ENCODE peak calls at places on chromosomes 3 and 15, in four cellular contexts. One of them, this sample, is unnamed.
A peak's percentile ranks its signal among the peaks of the same experiment; 100 is the strongest.

GRCh38 chr3:23183731-23184130 is 19.4 kb upstream of the UBE2E2 start:
- DNase-seq in H9: peak; percentile 74
- DNase-seq in neuronal stem cell: peak; percentile 46
- DNase-seq in H1: peak; percentile 54
- DNase-seq in this sample: peak; percentile 60

GRCh38 chr3:117734431-117734830 is 1024.9 kb downstream of the TUSC7 start:
- DNase-seq in H1: no peak
- DNase-seq in H9: no peak
- DNase-seq in neuronal stem cell: no peak
- DNase-seq in this sample: peak; percentile 79

GRCh38 chr15:44719293-44719999 is 8.1 kb downstream of the B2M start:
- DNase-seq in H1: no peak
- DNase-seq in neuronal stem cell: no peak
- DNase-seq in H9: no peak
- DNase-seq in this sample: peak; percentile 69

GRCh38 chr15:96330064-96330449 is 443 bp upstream of the NR2F2 start:
- DNase-seq in H1: peak; percentile 81
- DNase-seq in H9: peak; percentile 71
- DNase-seq in neuronal stem cell: no peak
- DNase-seq in this sample: peak; percentile 89

GRCh38 chr3:185779461-185779860 is 45.4 kb downstream of the IGF2BP2 start:
- DNase-seq in H9: no peak
- DNase-seq in neuronal stem cell: no peak
- DNase-seq in H1: no peak
- DNase-seq in this sample: no peak

GRCh38 chr3:168025076-168025475 is 70.6 kb downstream of the GOLIM4 start:
- DNase-seq in H1: no peak
- DNase-seq in H9: no peak
- DNase-seq in neuronal stem cell: no peak
- DNase-seq in this sample: peak; percentile 52

GRCh38 chr15:98493966-98494511 is 154.3 kb upstream of the IGF1R start:
- DNase-seq in H9: no peak
- DNase-seq in neuronal stem cell: no peak
- DNase-seq in H1: no peak
- DNase-seq in this sample: no peak

GRCh38 chr15:74179983-74180688 is 6.6 kb downstream of the ISLR start:
- DNase-seq in H9: no peak
- DNase-seq in neuronal stem cell: no peak
- DNase-seq in H1: no peak
- DNase-seq in this sample: peak; percentile 37

GRCh38 chr3:134232146-134232545 is 18.5 kb downstream of the RYK start:
- DNase-seq in H1: no peak
- DNase-seq in H9: no peak
- DNase-seq in neuronal stem cell: no peak
- DNase-seq in this sample: peak; percentile 55

GRCh38 chr15:79028411-79028964 is 62.1 kb downstream of the RASGRF1 start:
- DNase-seq in neuronal stem cell: peak; percentile 62
- DNase-seq in H1: peak; percentile 90
- DNase-seq in H9: peak; percentile 67
- DNase-seq in this sample: peak; percentile 20

GRCh38 chr3:184559336-184559735 is 2.2 kb upstream of the EPHB3 start:
- DNase-seq in H1: no peak
- DNase-seq in neuronal stem cell: no peak
- DNase-seq in H9: no peak
- DNase-seq in this sample: no peak

GRCh38 chr3:8506611-8507061 is 5.0 kb downstream of the LMCD1 start:
- DNase-seq in H1: no peak
- DNase-seq in H9: no peak
- DNase-seq in neuronal stem cell: no peak
- DNase-seq in this sample: peak; percentile 81

GRCh38 chr3:127799476-127800222 is 22.7 kb downstream of the MGLL start:
- DNase-seq in H9: no peak
- DNase-seq in H1: no peak
- DNase-seq in neuronal stem cell: no peak
- DNase-seq in this sample: peak; percentile 97

GRCh38 chr3:127801914-127802313 is 20.4 kb downstream of the MGLL start:
- DNase-seq in H1: no peak
- DNase-seq in neuronal stem cell: no peak
- DNase-seq in H9: no peak
- DNase-seq in this sample: no peak

GRCh38 chr3:127798716-127799115 is 23.6 kb downstream of the MGLL start:
- DNase-seq in neuronal stem cell: no peak
- DNase-seq in H1: no peak
- DNase-seq in H9: no peak
- DNase-seq in this sample: no peak

GRCh38 chr3:127802620-127803019 is 19.7 kb downstream of the MGLL start:
- DNase-seq in H1: no peak
- DNase-seq in H9: no peak
- DNase-seq in neuronal stem cell: no peak
- DNase-seq in this sample: no peak

GRCh38 chr3:127800508-127800907 is 21.8 kb downstream of the MGLL start:
- DNase-seq in H1: no peak
- DNase-seq in H9: no peak
- DNase-seq in neuronal stem cell: no peak
- DNase-seq in this sample: peak; percentile 47
- H3K4me2 ChIP-seq in H1: no peak overlapping the region
- H3K4me2 ChIP-seq in H9: no peak overlapping the region
- H3K4me2 ChIP-seq in neuronal stem cell: no peak overlapping the region
- H3K4me2 ChIP-seq in this sample: no peak overlapping the region

DNA sequence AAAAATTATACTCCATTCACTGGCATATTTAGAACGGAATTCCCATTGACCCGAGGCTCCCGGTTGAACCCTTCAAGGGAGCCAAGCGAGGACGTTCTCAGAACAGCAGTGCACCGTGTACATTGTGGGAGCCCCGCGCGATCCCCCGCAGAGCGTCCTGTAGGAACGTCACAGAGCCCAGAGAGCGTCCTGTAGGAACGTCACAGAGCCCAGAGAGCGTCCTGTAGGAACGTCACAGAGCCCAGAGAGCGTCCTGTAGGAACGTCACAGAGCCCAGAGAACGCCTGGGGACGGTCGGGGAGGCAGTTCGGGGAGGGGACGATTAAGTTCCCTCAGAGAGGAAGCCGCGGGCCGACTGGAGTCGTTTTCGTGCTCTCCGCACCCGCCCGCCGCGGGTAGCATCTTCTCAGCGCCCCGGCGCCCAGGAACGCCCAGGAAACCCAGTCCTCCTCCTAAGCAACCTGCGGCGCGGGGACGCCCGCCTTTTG is 506 bp upstream of the ATP1B3 start:
- DNase-seq in H9: peak; percentile 60
- DNase-seq in neuronal stem cell: peak; percentile 75
- DNase-seq in H1: peak; percentile 79
- DNase-seq in this sample: peak; percentile 71
- H3K4ac ChIP-seq in H9: no peak overlapping the region
- H3K4ac ChIP-seq in neuronal stem cell: no peak overlapping the region
- H3K4ac ChIP-seq in H1: no peak overlapping the region
- H3K4ac ChIP-seq in this sample: peak overlapping the region; percentile 59

GRCh38 chr3:160945346-160945745 is 159.8 kb downstream of the B3GALNT1 start:
- DNase-seq in H9: no peak
- DNase-seq in H1: no peak
- DNase-seq in neuronal stem cell: no peak
- DNase-seq in this sample: no peak

GRCh38 chr3:160941885-160942494 is 163.2 kb downstream of the B3GALNT1 start:
- DNase-seq in neuronal stem cell: peak; percentile 41
- DNase-seq in H1: peak; percentile 83
- DNase-seq in H9: peak; percentile 41
- DNase-seq in this sample: peak; percentile 61
- H3K4me2 ChIP-seq in neuronal stem cell: no peak overlapping the region
- H3K4me2 ChIP-seq in H1: no peak overlapping the region
- H3K4me2 ChIP-seq in H9: no peak overlapping the region
- H3K4me2 ChIP-seq in this sample: peak overlapping the region; percentile 55

DNA sequence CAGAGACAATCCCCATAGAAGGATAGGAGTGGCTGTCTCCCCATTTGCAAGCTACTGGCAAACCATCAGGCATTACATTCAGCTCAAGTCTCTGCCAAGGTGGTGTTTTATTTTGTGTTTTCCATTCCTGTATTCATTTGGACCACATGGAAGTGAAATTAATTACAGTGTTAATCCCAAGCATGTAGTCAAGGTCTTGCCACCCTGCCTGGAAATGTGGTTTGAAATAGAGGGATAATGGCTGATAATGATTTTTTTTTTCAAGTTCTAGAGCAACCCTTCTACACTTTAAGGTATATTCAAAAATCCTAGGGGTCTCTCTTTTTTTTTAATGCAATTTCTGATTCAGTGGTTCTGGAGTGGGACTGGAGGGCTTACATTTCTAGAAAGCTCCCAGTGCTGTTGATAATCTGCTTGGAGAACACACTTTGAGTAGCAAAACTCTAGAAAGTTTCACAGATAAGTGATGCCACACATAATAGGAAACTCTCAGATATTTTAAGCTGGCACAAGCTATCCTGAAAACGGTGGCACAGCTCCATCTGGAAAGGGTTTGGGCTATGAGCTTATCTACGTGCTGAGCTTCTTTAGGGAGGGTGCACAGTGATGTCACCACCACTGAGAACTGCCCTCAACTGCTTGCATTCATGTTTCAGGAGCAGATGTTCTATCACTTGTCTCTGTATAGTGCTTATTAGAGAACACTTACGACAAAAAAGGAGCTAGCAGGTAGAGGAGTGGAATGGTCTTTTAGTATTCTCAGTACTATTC is 140.1 kb upstream of the IL12A start:
- DNase-seq in H1: no peak
- DNase-seq in H9: no peak
- DNase-seq in neuronal stem cell: no peak
- DNase-seq in this sample: no peak
- H3K4ac ChIP-seq in H1: no peak overlapping the region
- H3K4ac ChIP-seq in H9: no peak overlapping the region
- H3K4ac ChIP-seq in neuronal stem cell: no peak overlapping the region
- H3K4ac ChIP-seq in this sample: no peak overlapping the region

DNA sequence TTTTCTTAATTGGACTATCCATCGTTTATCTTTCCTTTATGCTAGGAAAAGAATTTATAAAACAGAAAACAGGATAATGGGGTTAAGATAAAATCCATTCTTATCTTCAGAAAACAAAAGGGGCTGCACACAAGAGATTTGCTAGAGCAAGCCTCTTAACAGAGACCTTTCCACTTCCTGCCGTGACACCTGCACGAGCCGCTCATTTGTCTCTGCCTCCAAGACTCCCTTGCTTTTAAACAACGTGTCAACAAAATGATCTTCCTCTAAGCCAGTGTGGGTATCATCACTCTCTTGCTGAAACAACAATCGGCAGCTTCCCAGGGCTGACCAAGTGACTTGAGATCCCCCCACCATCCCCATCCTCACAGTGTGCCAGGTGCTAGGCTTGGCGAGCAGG is 33.1 kb downstream of the GABRB3 start:
- DNase-seq in neuronal stem cell: no peak
- DNase-seq in H9: no peak
- DNase-seq in H1: no peak
- DNase-seq in this sample: no peak
- H3K4me2 ChIP-seq in neuronal stem cell: no peak overlapping the region
- H3K4me2 ChIP-seq in H9: no peak overlapping the region
- H3K4me2 ChIP-seq in H1: no peak overlapping the region
- H3K4me2 ChIP-seq in this sample: no peak overlapping the region

GRCh38 chr15:82538961-82539689 is 1.1 kb downstream of the RPS17 start:
- DNase-seq in H9: no peak
- DNase-seq in H1: no peak
- DNase-seq in neuronal stem cell: no peak
- DNase-seq in this sample: no peak

GRCh38 chr15:82543155-82543554 is 2.9 kb upstream of the RPS17 start:
- DNase-seq in H1: no peak
- DNase-seq in H9: peak; percentile 47
- DNase-seq in neuronal stem cell: peak; percentile 32
- DNase-seq in this sample: peak; percentile 91

GRCh38 chr15:82539690-82540054 is 585 bp downstream of the RPS17 start:
- DNase-seq in H1: no peak
- DNase-seq in H9: no peak
- DNase-seq in neuronal stem cell: no peak
- DNase-seq in this sample: no peak

GRCh38 chr15:82540055-82540983 is at the start of gene RPS17:
- DNase-seq in H9: peak; percentile 96
- DNase-seq in H1: peak; percentile 99
- DNase-seq in neuronal stem cell: peak; percentile 92
- DNase-seq in this sample: peak; percentile 93

DNA sequence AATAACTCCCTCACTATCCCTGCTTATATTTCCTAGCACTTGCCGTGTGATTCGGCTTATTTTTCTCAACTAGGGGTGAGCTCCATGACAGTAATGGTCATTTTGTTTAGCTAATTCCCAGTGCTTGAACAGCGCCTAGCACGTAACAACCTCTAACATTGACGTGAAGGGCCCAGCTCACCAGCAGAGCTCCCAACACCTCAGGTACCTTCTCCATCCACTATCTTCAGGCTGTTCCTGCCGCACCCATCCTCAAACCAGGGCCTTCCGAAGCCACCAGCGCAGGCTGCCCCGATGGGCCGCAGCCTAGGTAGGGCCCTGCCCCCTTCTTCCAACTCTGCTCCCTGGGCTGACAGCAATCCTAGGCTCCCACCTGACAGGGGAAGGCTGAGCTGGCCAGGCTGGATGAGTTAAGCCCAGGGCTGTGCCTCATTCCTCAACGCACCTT is 751 bp upstream of the RPS17 start:
- DNase-seq in H1: peak; percentile 63
- DNase-seq in H9: peak; percentile 50
- DNase-seq in neuronal stem cell: peak; percentile 12
- DNase-seq in this sample: peak; percentile 38
- H3K4ac ChIP-seq in H1: no peak overlapping the region
- H3K4ac ChIP-seq in H9: no peak overlapping the region
- H3K4ac ChIP-seq in neuronal stem cell: no peak overlapping the region
- H3K4ac ChIP-seq in this sample: peak overlapping the region; percentile 78

GRCh38 chr3:88852606-88853005 is 254.8 kb upstream of the EPHA3 start:
- DNase-seq in neuronal stem cell: no peak
- DNase-seq in H9: no peak
- DNase-seq in H1: no peak
- DNase-seq in this sample: no peak
- H3K4me2 ChIP-seq in neuronal stem cell: no peak overlapping the region
- H3K4me2 ChIP-seq in H9: no peak overlapping the region
- H3K4me2 ChIP-seq in H1: no peak overlapping the region
- H3K4me2 ChIP-seq in this sample: no peak overlapping the region

GRCh38 chr15:63083046-63083445 is 38.6 kb upstream of the LACTB start:
- DNase-seq in neuronal stem cell: no peak
- DNase-seq in H1: no peak
- DNase-seq in H9: peak; percentile 47
- DNase-seq in this sample: no peak
- H3K4ac ChIP-seq in neuronal stem cell: no peak overlapping the region
- H3K4ac ChIP-seq in H1: no peak overlapping the region
- H3K4ac ChIP-seq in H9: no peak overlapping the region
- H3K4ac ChIP-seq in this sample: no peak overlapping the region

DNA sequence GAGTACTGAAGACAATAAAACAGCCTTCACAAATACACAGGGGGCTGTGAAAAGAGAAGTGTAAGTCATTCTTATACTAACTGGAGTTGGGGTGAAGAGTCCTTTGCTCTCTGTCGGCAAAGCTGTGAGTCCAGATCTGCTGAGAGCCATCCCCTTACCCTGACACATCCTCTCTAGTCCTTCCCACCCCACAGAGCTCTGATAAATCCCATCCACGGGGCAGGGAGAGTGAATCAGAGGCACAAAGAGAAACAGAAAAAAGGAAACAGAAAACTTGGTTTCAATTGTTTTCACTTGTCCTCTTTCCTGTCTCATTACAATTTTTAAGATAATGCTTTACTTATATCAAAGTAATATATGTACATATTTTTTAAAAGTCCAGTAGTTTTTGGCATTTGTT is 18.2 kb upstream of the ZNF639 start:
- DNase-seq in H9: no peak
- DNase-seq in neuronal stem cell: no peak
- DNase-seq in H1: no peak
- DNase-seq in this sample: no peak
- H3K4me2 ChIP-seq in H9: no peak overlapping the region
- H3K4me2 ChIP-seq in neuronal stem cell: no peak overlapping the region
- H3K4me2 ChIP-seq in H1: no peak overlapping the region
- H3K4me2 ChIP-seq in this sample: no peak overlapping the region